ENCODE peak calls at places on chromosomes 5 and 9, in four cellular contexts. N is NCI-H1092 treated with DMSO at 0.1 percent for 48 hours; W is stimulated activated CD4-positive, alpha-beta T cell treated with anti-CD3 and anti-CD28 coated beads, Interleukin-15, amount 100 ng/mL, for 1 hour; J is T47D. S is an unnamed sample.

GRCh38 chr5:137300411-137301240 is 198.5 kb downstream of the SPOCK1 start:
- DNase-seq in N (no peak), W (no peak), J (no peak), S (no peak)

GRCh38 chr5:142944140-142944539 is 174.0 kb downstream of the ARHGAP26 start:
- DNase-seq in N (no peak), W (no peak), J (no peak), S (no peak)

GRCh38 chr5:73591102-73591695 is 25.7 kb downstream of the UTP15 start:
- DNase-seq in N (peak; percentile 63), W (peak; percentile 19), J (peak; percentile 84), S (peak; percentile 23)

GRCh38 chr9:123620258-123620657 is 264.3 kb downstream of the CRB2 start:
- DNase-seq in N (no peak), W (no peak), J (no peak), S (no peak)

GRCh38 chr9:90882991-90883600 is 81.5 kb downstream of the SYK start:
- DNase-seq in N (no peak), W (no peak), J (no peak), S (no peak)

GRCh38 chr9:122797316-122798033 is 2.4 kb upstream of the OR1K1 start:
- DNase-seq in N (no peak), W (no peak), J (peak; percentile 65), S (no peak)

GRCh38 chr5:143166661-143167420 is 236.6 kb downstream of the NR3C1 start:
- DNase-seq in N (no peak), W (no peak), J (no peak), S (no peak)

GRCh38 chr9:96163712-96164111 is 138.3 kb downstream of the HSD17B3 start:
- DNase-seq in N (no peak), W (no peak), J (no peak), S (no peak)

GRCh38 chr9:101995231-101995630 is 256.8 kb upstream of the GRIN3A start:
- DNase-seq in N (no peak), W (no peak), J (no peak), S (no peak)

GRCh38 chr9:134778841-134779411 is 101.7 kb upstream of the FCN2 start:
- DNase-seq in N (peak; percentile 46), W (no peak), J (peak; percentile 86), S (no peak)

GRCh38 chr9:99762470-99762869 is 59.2 kb upstream of the NR4A3 start:
- DNase-seq in N (no peak), W (no peak), J (no peak), S (no peak)

GRCh38 chr9:124813041-124813440 is 36.1 kb downstream of the OLFML2A start:
- DNase-seq in N (no peak), W (no peak), J (no peak), S (no peak)

GRCh38 chr5:68265347-68265746 is 49.8 kb downstream of the PIK3R1 start:
- DNase-seq in N (no peak), W (no peak), J (no peak), S (no peak)

GRCh38 chr9:22401671-22402070 is 45.0 kb upstream of the DMRTA1 start:
- DNase-seq in N (no peak), W (no peak), J (no peak), S (no peak)

GRCh38 chr5:142143878-142144277 is 35.3 kb downstream of the NDFIP1 start:
- DNase-seq in N (peak; percentile 7), W (no peak), J (peak; percentile 52), S (no peak)

GRCh38 chr5:375336-375920 is 53.9 kb downstream of the AHRR start:
- DNase-seq in N (no peak), W (no peak), J (no peak), S (no peak)

GRCh38 chr5:151699071-151699901 is 12.6 kb upstream of the SPARC start:
- DNase-seq in N (no peak), W (no peak), J (no peak), S (no peak)

GRCh38 chr9:13388157-13388556 is 108.7 kb upstream of the MPDZ start:
- DNase-seq in N (no peak), W (no peak), J (no peak), S (no peak)

GRCh38 chr9:120935383-120935857 is 8.8 kb upstream of the TRAF1 start:
- DNase-seq in N (peak; percentile 95), W (no peak), J (peak; percentile 90), S (no peak)

GRCh38 chr9:125438506-125439433 is 177.1 kb downstream of the GAPVD1 start:
- DNase-seq in N (no peak), W (no peak), J (no peak), S (no peak)

GRCh38 chr9:121372563-121373400 is 2.7 kb upstream of the STOM start:
- DNase-seq in N (no peak), W (no peak), J (peak; percentile 40), S (no peak)

GRCh38 chr9:35748858-35749514 is at the start of the genes GBA2 and RGP1:
- DNase-seq in N (peak; percentile 70), W (peak; percentile 38), J (peak; percentile 81), S (peak; percentile 56)

GRCh38 chr9:114386361-114386885 is 1.4 kb downstream of the AKNA start:
- DNase-seq in N (no peak), W (no peak), J (no peak), S (no peak)

GRCh38 chr9:18268381-18268780 is 205.6 kb upstream of the ADAMTSL1 start:
- DNase-seq in N (no peak), W (no peak), J (no peak), S (no peak)

GRCh38 chr9:131096490-131097258 is at the start of gene AIF1L:
- DNase-seq in N (peak; percentile 34), W (no peak), J (peak; percentile 91), S (no peak)

GRCh38 chr5:83084336-83084735 is 7.0 kb downstream of the XRCC4 start:
- DNase-seq in N (no peak), W (no peak), J (no peak), S (no peak)

GRCh38 chr9:35557330-35557729 is 47.7 kb upstream of the TESK1 start:
- DNase-seq in N (no peak), W (no peak), J (no peak), S (no peak)

GRCh38 chr5:58294598-58295298 is 165.1 kb downstream of the PLK2 start:
- DNase-seq in N (no peak), W (no peak), J (no peak), S (no peak)

GRCh38 chr5:19555876-19556275 is 432.1 kb downstream of the CDH18 start:
- DNase-seq in N (no peak), W (no peak), J (no peak), S (no peak)

GRCh38 chr9:135711411-135711810 is 9.4 kb downstream of the KCNT1 start:
- DNase-seq in N (peak; percentile 25), W (no peak), J (no peak), S (no peak)

GRCh38 chr5:125045647-125046046 is 299.2 kb upstream of the ZNF608 start:
- DNase-seq in N (no peak), W (no peak), J (no peak), S (no peak)

GRCh38 chr5:126416266-126416925 is 6.8 kb upstream of the GRAMD2B start:
- DNase-seq in N (no peak), W (no peak), J (no peak), S (no peak)

GRCh38 chr5:40223884-40224402 is 455.8 kb upstream of the PTGER4 start:
- DNase-seq in N (no peak), W (no peak), J (no peak), S (no peak)

GRCh38 chr5:79418276-79418675 is 95.7 kb downstream of the HOMER1 start:
- DNase-seq in N (no peak), W (no peak), J (no peak), S (no peak)

GRCh38 chr5:172508471-172509404 is 54.4 kb upstream of the SH3PXD2B start:
- DNase-seq in N (no peak), W (no peak), J (no peak), S (no peak)

GRCh38 chr5:145847499-145848497 is 12.7 kb upstream of the PRELID2 start:
- DNase-seq in N (no peak), W (no peak), J (no peak), S (no peak)

GRCh38 chr9:129290606-129291005 is 112.5 kb upstream of the IER5L start:
- DNase-seq in N (no peak), W (no peak), J (no peak), S (no peak)